ENCODE peak calls at places on chromosomes 1 and 21, in six cellular contexts. Z is GM23248, K is brain microvascular endothelial cell, M is sigmoid colon, A is lower lobe of right lung, P is K562. U is an unnamed sample. For H3K36me3, the result is how much of the 10 kb centered on the place peaks cover.

GRCh38 chr1:229370601-229371021 is 27.8 kb upstream of the CCSAP start:
- DNase-seq in Z (no peak), K (no peak), M (no peak), A (no peak), P (no peak), U (no peak)

GRCh38 chr1:151072224-151072623 is 1.7 kb downstream of the GABPB2 start:
- DNase-seq in Z (no peak), K (no peak), M (no peak), A (no peak), P (no peak), U (no peak)

GRCh38 chr1:36400825-36401601 is 3.3 kb upstream of the LSM10 start:
- DNase-seq in Z (peak), K (peak), M (peak), A (peak), P (peak), U (peak)

GRCh38 chr1:117392776-117393175 is 25.5 kb downstream of the MAN1A2 start:
- DNase-seq in Z (peak), K (no peak), M (no peak), A (no peak), P (no peak), U (no peak)

GRCh38 chr1:73556270-73556669 is 641.7 kb downstream of the LRRIQ3 start:
- DNase-seq in Z (peak), K (no peak), M (no peak), A (no peak), P (no peak), U (no peak)

GRCh38 chr1:157105988-157106812 is 6.6 kb upstream of the ETV3L start:
- DNase-seq in Z (peak), K (peak), M (peak), A (peak), P (no peak), U (peak)

GRCh38 chr1:44336668-44337067 is 18.4 kb downstream of the ERI3 start:
- DNase-seq in Z (no peak), K (no peak), M (no peak), A (no peak), P (no peak), U (no peak)

GRCh38 chr1:65235867-65236805 is 73.2 kb upstream of the DNAJC6 start:
- DNase-seq in Z (peak), K (no peak), M (no peak), A (no peak), P (peak), U (peak)

GRCh38 chr1:3929122-3929521 is 29.1 kb upstream of the C1orf174 start:
- DNase-seq in Z (no peak), K (no peak), M (no peak), A (no peak), P (no peak), U (no peak)

GRCh38 chr1:53376742-53377437 is 49.0 kb upstream of the LRP8 start:
- DNase-seq in Z (no peak), K (no peak), M (no peak), A (no peak), P (no peak), U (peak)

GRCh38 chr1:244970236-244970652 is 105.9 kb upstream of the HNRNPU start:
- DNase-seq in Z (peak), K (peak), M (no peak), A (peak), P (peak), U (peak)

GRCh38 chr1:206004269-206004800 is 1.1 kb upstream of the RAB7B start:
- DNase-seq in Z (no peak), K (no peak), M (no peak), A (no peak), P (no peak), U (no peak)

GRCh38 chr1:70979313-70979712 is 68.3 kb downstream of the PTGER3 start:
- DNase-seq in Z (no peak), K (no peak), M (no peak), A (no peak), P (no peak), U (no peak)

GRCh38 chr1:197813741-197814140 is 38.5 kb upstream of the DENND1B start:
- DNase-seq in Z (no peak), K (no peak), M (no peak), A (no peak), P (no peak), U (no peak)

GRCh38 chr1:168772428-168772827 is 43.4 kb upstream of the DPT start:
- DNase-seq in Z (no peak), K (no peak), M (no peak), A (no peak), P (no peak), U (no peak)

GRCh38 chr1:223486366-223486765 is 93.2 kb downstream of the CCDC185 start:
- DNase-seq in Z (no peak), K (no peak), M (no peak), A (no peak), P (no peak), U (no peak)

GRCh38 chr1:228063251-228064191 is 19.0 kb upstream of the ARF1 start:
- DNase-seq in Z (no peak), K (no peak), M (peak), A (no peak), P (no peak), U (no peak)

GRCh38 chr1:201503397-201504176 is 3.3 kb downstream of the CSRP1 start:
- DNase-seq in Z (peak), K (peak), M (peak), A (no peak), P (no peak), U (peak)

GRCh38 chr21:42845296-42845965 is 33.9 kb downstream of the WDR4 start:
- DNase-seq in Z (no peak), K (no peak), M (peak), A (peak), P (no peak), U (no peak)

GRCh38 chr1:226428348-226429050 is 20.6 kb upstream of the PARP1 start:
- DNase-seq in Z (no peak), K (no peak), M (no peak), A (no peak), P (no peak), U (no peak)

GRCh38 chr1:33336580-33336979 is 15.7 kb upstream of the A3GALT2 start:
- DNase-seq in Z (no peak), K (no peak), M (no peak), A (no peak), P (no peak), U (no peak)

GRCh38 chr1:33346921-33347649 is 26.2 kb upstream of the A3GALT2 start:
- DNase-seq in Z (peak), K (peak), M (peak), A (no peak), P (peak), U (peak)

GRCh38 chr1:103274886-103275285 is 166.6 kb upstream of the COL11A1 start:
- DNase-seq in Z (no peak), K (no peak), M (no peak), A (no peak), P (no peak), U (no peak)

DNA sequence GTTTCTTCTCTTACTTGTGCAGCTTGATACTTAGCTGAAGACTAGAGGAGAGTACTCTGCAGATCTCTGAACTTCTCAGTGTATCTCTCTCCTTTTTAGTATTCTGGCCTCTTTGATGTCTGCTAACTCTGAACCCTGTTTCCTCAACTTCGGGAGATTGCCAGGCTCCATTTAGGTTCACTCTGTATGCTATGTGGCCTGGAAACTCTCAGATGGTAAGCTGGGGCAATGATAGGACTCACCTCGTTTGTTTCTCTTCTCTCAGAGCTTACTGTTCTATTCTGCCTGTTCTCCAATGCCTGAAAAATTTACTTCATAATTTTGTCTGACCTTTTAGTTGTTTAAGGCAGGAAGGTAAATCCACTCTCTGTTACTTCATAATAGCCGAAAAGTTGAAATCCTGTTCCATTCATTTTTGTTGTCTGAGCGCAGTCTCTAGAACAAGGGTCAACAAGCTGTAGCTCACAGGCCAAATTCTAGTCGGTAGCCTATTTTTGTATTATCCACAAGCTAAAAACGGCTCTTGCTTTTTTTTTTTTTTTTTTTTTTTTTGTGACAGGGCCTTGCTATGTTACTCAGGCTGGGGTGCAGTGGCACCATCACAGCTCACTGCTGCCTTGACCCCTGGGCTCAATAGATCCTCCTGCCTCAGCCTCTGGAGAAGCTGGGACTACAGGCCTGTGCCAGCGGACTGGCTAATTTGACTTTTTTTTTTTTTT is 33.3 kb downstream of the ZMYM4 start:
- DNase-seq in Z (no peak), K (no peak), M (no peak), A (no peak), P (no peak), U (no peak)
- H3K27ac ChIP-seq in Z (no peak), K (no peak), M (peak), A (no peak), P (no peak), U (no peak)

GRCh38 chr1:50424045-50424939 is 1.0 kb upstream of the DMRTA2 start:
- DNase-seq in Z (no peak), K (no peak), M (no peak), A (no peak), P (no peak), U (peak)
- H3K4me3 ChIP-seq in Z (peak), K (peak), M (no peak), A (peak), P (no peak), U (peak)

DNA sequence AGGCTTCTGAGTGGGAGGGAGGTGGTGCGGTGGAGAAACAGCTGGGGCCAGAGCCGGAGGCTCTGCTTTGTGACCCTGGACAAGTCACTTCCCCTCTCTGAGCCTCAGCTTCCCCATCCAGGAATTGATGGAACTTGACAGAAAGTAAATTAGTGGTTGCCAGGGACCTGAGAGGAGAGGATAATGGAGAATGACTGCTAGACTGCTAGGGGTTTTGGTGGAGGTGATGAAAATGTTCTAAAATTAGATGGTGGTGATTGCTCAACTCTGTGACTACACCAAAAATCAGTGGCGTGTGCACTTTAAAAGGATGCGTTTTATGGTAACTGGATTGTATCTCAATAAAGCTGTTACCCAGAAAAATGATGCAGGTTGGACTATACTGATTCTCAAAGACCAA is 100.9 kb downstream of the ARHGEF10L start:
- DNase-seq in Z (no peak), K (no peak), M (no peak), A (no peak), P (no peak), U (no peak)
- H3K36me3 ChIP-seq in Z (under half), K (under half), M (half or more), A (half or more), P (under half), U (under half)

DNA sequence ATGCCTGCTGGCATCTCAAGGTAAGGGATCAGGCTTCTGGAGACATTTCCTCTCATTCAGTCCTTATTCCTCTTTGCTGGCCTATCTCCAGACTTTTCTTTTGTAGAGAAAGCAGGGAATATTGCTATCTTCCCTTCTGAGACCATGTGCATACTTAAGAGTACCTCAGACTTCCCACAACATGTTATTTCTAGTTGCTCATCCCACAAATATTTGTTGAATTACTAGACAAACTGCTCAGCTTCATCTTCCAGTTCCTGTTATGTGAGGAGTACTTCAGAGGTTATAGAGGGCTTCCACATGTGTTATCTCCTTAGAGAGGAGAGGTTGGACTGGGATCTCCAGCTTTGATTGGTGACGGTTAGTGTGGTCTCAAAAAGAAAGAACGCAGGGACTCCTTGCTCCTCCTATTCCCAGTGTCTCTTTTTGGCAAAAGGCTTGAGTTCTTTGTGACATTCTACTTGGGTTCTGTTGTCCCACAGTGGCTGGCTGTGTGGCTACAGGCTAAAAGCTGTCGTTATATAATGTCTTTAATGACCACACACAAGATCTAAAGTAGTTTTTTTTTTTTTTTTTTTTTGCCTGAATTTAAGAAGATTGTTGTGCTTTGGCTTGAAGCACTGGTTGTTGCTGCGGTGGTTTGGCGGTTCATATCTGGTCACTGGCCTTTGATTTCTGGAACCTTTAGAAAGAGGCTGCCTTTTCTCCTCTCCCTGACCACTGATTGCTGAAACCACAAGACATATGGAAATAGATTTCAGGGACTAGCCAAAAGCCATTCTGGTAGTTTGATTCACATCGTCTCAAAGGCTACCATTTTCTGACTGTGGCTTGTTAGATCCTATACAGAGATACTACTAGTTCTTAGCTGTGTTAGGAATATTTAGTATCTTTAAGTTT is 78.7 kb downstream of the FGGY start:
- DNase-seq in Z (peak), K (peak), M (no peak), A (no peak), P (no peak), U (peak)
- H3K27ac ChIP-seq in Z (peak), K (peak), M (no peak), A (no peak), P (no peak), U (peak)

DNA sequence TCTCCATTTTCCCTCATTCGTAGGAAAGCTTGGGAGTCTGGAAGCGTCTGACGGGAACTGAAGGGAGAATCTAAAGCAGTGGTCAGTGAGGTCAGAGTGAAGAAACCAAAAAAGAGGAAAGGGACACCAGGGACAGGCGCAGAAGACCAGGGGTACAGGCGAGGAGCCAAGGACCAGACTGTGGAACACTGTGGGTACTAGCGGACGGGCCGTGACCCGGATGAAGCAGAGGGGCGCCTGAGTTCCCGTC is 164 bp upstream of the MTX1 start:
- DNase-seq in Z (no peak), K (no peak), M (no peak), A (no peak), P (no peak), U (no peak)
- H3K4me3 ChIP-seq in Z (peak), K (peak), M (peak), A (peak), P (peak), U (peak)

GRCh38 chr1:9269721-9270120 is 23.0 kb upstream of the SPSB1 start:
- DNase-seq in Z (no peak), K (no peak), M (no peak), A (no peak), P (no peak), U (no peak)
- H3K36me3 ChIP-seq in Z (under half), K (under half), M (under half), A (under half), P (under half), U (under half)

U was measured in SJSA1.